ENCODE peak calls at places on chromosomes 3 and 15, in four cellular contexts. T, B, K and Z are unnamed samples.

GRCh38 chr15:56794150-56794922 is 61.0 kb upstream of the ZNF280D start:
- DNase-seq in T (no peak), B (no peak), K (no peak), Z (peak; percentile 63)

GRCh38 chr3:174949523-174949922 is 90.4 kb downstream of the NAALADL2 start:
- DNase-seq in T (no peak), B (no peak), K (no peak), Z (peak; percentile 97)

GRCh38 chr3:124410471-124410870 is 319.8 kb upstream of the UMPS start:
- DNase-seq in K (no peak), B (no peak), T (no peak), Z (peak; percentile 47)

GRCh38 chr3:18047052-18047451 is 304.6 kb upstream of the TBC1D5 start:
- DNase-seq in B (no peak), K (no peak), T (no peak), Z (no peak)

GRCh38 chr3:10437272-10437994 is 68.0 kb downstream of the ATP2B2 start:
- DNase-seq in B (no peak), K (no peak), T (no peak), Z (peak; percentile 85)

GRCh38 chr3:167406876-167407492 is 26.9 kb upstream of the ZBBX start:
- DNase-seq in K (peak; percentile 90), T (no peak), B (peak; percentile 68), Z (peak; percentile 15)

GRCh38 chr3:89256395-89256794 is 149.0 kb downstream of the EPHA3 start:
- DNase-seq in K (no peak), B (no peak), T (no peak), Z (no peak)

GRCh38 chr15:80202641-80203360 is 49.2 kb downstream of the CTXND1 start:
- DNase-seq in B (no peak), K (no peak), T (peak; percentile 36), Z (no peak)

GRCh38 chr3:157958471-157958870 is 147.7 kb downstream of the SHOX2 start:
- DNase-seq in T (no peak), K (peak; percentile 57), B (no peak), Z (no peak)

GRCh38 chr3:73582535-73582934 is 42.2 kb downstream of the PDZRN3 start:
- DNase-seq in B (no peak), T (no peak), K (no peak), Z (no peak)

GRCh38 chr3:156417733-156418132 is 137.2 kb downstream of the SSR3 start:
- DNase-seq in K (no peak), B (no peak), T (no peak), Z (no peak)

GRCh38 chr3:120449701-120450216 is 1.0 kb downstream of the FSTL1 start:
- DNase-seq in K (no peak), B (no peak), T (no peak), Z (peak; percentile 71)

GRCh38 chr15:70793694-70794093 is 30.3 kb upstream of the UACA start:
- DNase-seq in B (no peak), K (no peak), T (no peak), Z (no peak)

GRCh38 chr3:23720059-23720458 is 85.7 kb upstream of the UBE2E1 start:
- DNase-seq in B (no peak), T (no peak), K (no peak), Z (no peak)

GRCh38 chr15:58551084-58551763 is 119.4 kb downstream of the LIPC start:
- DNase-seq in B (no peak), K (no peak), T (no peak), Z (no peak)

GRCh38 chr3:126264952-126265351 is 84.6 kb upstream of the ALDH1L1 start:
- DNase-seq in B (no peak), T (peak; percentile 49), K (no peak), Z (no peak)
- H4K5ac ChIP-seq in B (no peak overlapping the region), T (no peak overlapping the region), K (no peak overlapping the region), Z (no peak overlapping the region)

DNA sequence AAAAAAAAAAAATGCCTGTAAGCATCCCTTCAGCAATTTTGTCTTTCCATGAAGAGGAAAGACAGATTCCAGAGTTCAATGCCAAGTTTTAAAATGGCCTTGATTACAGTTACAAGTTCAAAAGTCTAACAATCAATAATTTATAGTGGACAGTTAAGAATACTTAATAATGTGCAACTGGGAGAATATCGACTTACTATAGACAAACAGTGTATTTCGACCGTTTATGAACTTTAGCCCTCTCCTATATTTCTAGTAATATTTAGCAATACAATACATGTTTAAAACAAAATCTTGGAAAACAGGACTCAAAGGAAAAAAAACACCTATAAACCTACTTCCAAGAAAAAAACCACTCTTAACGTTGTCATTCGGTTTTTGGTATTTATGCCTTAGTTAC is 1.5 kb downstream of the PBRM1 start:
- DNase-seq in T (no peak), K (no peak), B (no peak), Z (no peak)
- H4K5ac ChIP-seq in T (no peak overlapping the region), K (no peak overlapping the region), B (no peak overlapping the region), Z (no peak overlapping the region)

DNA sequence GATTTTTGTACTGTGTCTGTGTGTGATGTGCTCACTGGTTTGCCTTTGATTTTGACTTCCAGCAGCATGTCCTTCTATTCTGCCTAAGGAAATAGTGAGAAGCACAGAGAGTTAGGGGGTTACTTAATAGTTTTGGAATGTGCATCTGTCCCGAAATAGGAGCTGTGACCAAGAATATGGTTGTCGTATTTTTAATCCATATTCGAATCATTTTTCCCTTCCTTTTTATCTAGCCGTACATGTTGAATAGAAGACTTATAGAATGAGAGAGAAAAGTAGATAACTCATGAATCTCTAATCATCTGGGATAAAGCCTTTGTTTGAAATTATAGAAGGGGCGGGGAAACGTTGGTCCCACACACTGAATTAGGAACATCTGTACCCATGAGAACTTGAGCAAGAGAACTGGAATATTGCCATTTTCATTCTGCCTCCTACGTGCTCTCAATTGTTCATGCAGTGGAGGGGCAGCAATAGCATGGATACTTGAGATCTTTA is 23.6 kb downstream of the CRTC3 start:
- DNase-seq in B (no peak), K (no peak), T (no peak), Z (peak; percentile 91)
- H4K5ac ChIP-seq in B (no peak overlapping the region), K (no peak overlapping the region), T (no peak overlapping the region), Z (no peak overlapping the region)

GRCh38 chr3:145698749-145699148 is 462.2 kb downstream of the PLOD2 start:
- DNase-seq in B (no peak), T (no peak), K (peak; percentile 16), Z (no peak)
- H4K5ac ChIP-seq in B (no peak overlapping the region), T (no peak overlapping the region), K (no peak overlapping the region), Z (no peak overlapping the region)

GRCh38 chr15:92545996-92546395 is 109.6 kb downstream of the FAM174B start:
- DNase-seq in B (no peak), K (no peak), T (no peak), Z (no peak)
- H4K5ac ChIP-seq in B (no peak overlapping the region), K (no peak overlapping the region), T (no peak overlapping the region), Z (no peak overlapping the region)

DNA sequence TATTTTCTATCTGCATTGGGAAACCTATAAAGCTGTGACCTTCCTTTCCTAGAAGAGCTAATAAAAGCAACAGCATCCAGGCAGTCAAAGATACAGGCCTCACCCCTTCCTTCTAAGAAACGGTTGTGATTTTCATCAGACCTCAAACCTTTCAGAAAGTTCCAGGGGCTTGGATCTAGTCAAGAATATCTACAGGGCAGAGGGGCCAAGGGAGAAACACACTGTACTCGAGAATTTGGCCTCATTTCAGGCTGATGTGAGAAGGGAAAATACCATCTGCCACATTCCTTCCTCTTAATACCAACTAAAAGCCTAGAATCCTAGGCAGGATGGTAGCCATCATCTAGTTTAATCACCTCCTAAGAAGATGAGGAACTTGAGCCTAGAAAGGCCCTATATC is 24.5 kb upstream of the BCL6 start:
- DNase-seq in B (no peak), T (no peak), K (no peak), Z (no peak)
- H4K5ac ChIP-seq in B (no peak overlapping the region), T (no peak overlapping the region), K (no peak overlapping the region), Z (no peak overlapping the region)

GRCh38 chr15:76972420-76973361 is 22.2 kb upstream of the PSTPIP1 start:
- DNase-seq in K (no peak), T (peak; percentile 58), B (no peak), Z (peak; percentile 42)
- H4K5ac ChIP-seq in K (no peak overlapping the region), T (no peak overlapping the region), B (no peak overlapping the region), Z (no peak overlapping the region)

GRCh38 chr3:27568393-27568792 is 84.2 kb upstream of the SLC4A7 start:
- DNase-seq in T (no peak), B (no peak), K (no peak), Z (peak; percentile 72)
- H4K5ac ChIP-seq in T (no peak overlapping the region), B (no peak overlapping the region), K (no peak overlapping the region), Z (no peak overlapping the region)

GRCh38 chr3:41093476-41093875 is 105.8 kb upstream of the CTNNB1 start:
- DNase-seq in B (no peak), T (no peak), K (no peak), Z (no peak)

GRCh38 chr3:41094351-41094750 is 105.0 kb upstream of the CTNNB1 start:
- DNase-seq in K (no peak), T (no peak), B (no peak), Z (no peak)

GRCh38 chr3:41092791-41093190 is 106.5 kb upstream of the CTNNB1 start:
- DNase-seq in B (no peak), T (no peak), K (no peak), Z (no peak)

GRCh38 chr3:41088882-41089281 is 110.4 kb upstream of the CTNNB1 start:
- DNase-seq in K (no peak), B (no peak), T (no peak), Z (no peak)
- H4K5ac ChIP-seq in K (no peak overlapping the region), B (no peak overlapping the region), T (no peak overlapping the region), Z (no peak overlapping the region)

DNA sequence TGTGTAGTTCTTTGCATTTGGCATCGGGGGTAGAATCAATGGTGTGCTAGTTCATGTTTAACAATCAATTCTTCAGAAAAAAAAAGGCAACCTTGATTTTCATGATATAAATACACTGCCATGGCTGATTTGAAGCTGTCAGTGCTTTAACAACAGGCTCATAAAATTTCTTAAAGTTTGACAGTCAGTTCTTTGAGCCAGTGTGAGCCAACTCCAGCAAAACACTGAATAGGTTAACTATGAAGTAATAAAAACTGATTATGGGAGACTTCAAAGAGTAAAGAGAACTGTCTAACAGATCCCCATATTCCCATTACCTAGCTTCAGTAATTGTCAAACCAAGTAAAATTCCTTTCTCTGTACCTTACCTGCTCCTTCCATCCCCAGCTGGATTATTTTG is 241.7 kb upstream of the SUCLG2 start:
- DNase-seq in T (no peak), K (no peak), B (no peak), Z (no peak)
- H4K5ac ChIP-seq in T (no peak overlapping the region), K (no peak overlapping the region), B (no peak overlapping the region), Z (no peak overlapping the region)